ENCODE peak calls at places on chromosomes 7 and 10, in four cellular contexts. One of them, this sample, is unnamed.

GRCh38 chr7:30020535-30020934 is 6.0 kb downstream of the FKBP14 start:
- DNase-seq in cardiac muscle cell: no peak
- DNase-seq in iris pigment epithelial cell: no peak
- DNase-seq in CD4-positive, alpha-beta T cell: no peak
- DNase-seq in this sample: no peak

GRCh38 chr7:125563557-125563956 is 633.9 kb upstream of the POT1 start:
- DNase-seq in CD4-positive, alpha-beta T cell: no peak
- DNase-seq in cardiac muscle cell: no peak
- DNase-seq in iris pigment epithelial cell: no peak
- DNase-seq in this sample: no peak

GRCh38 chr7:144725070-144725469 is 110.8 kb downstream of the TPK1 start:
- DNase-seq in cardiac muscle cell: no peak
- DNase-seq in CD4-positive, alpha-beta T cell: no peak
- DNase-seq in iris pigment epithelial cell: no peak
- DNase-seq in this sample: no peak

GRCh38 chr10:46544989-46545791 is 11.3 kb downstream of the GPRIN2 start:
- DNase-seq in cardiac muscle cell: no peak
- DNase-seq in CD4-positive, alpha-beta T cell: no peak
- DNase-seq in iris pigment epithelial cell: peak
- DNase-seq in this sample: peak

GRCh38 chr10:72337039-72337629 is 17.6 kb downstream of the DNAJB12 start:
- DNase-seq in iris pigment epithelial cell: peak
- DNase-seq in CD4-positive, alpha-beta T cell: peak
- DNase-seq in cardiac muscle cell: peak
- DNase-seq in this sample: peak

GRCh38 chr10:49629286-49629915 is 15.6 kb downstream of the CHAT start:
- DNase-seq in iris pigment epithelial cell: no peak
- DNase-seq in CD4-positive, alpha-beta T cell: no peak
- DNase-seq in cardiac muscle cell: no peak
- DNase-seq in this sample: no peak

GRCh38 chr10:35462491-35462934 is 126.2 kb downstream of the CCNY start:
- DNase-seq in iris pigment epithelial cell: no peak
- DNase-seq in cardiac muscle cell: peak
- DNase-seq in CD4-positive, alpha-beta T cell: no peak
- DNase-seq in this sample: no peak

GRCh38 chr10:124598196-124598595 is 136.6 kb downstream of the LHPP start:
- DNase-seq in cardiac muscle cell: no peak
- DNase-seq in iris pigment epithelial cell: no peak
- DNase-seq in CD4-positive, alpha-beta T cell: no peak
- DNase-seq in this sample: no peak

GRCh38 chr10:61837748-61838055 is 63.8 kb upstream of the ARID5B start:
- DNase-seq in cardiac muscle cell: no peak
- DNase-seq in iris pigment epithelial cell: no peak
- DNase-seq in CD4-positive, alpha-beta T cell: no peak
- DNase-seq in this sample: peak

GRCh38 chr7:103347507-103348267 is at the start of gene PSMC2:
- DNase-seq in cardiac muscle cell: peak
- DNase-seq in iris pigment epithelial cell: peak
- DNase-seq in CD4-positive, alpha-beta T cell: peak
- DNase-seq in this sample: peak

This sample was measured in A549.